ENCODE peak calls at places on chromosomes 12 and 14, in five cellular contexts. M is EL; G is stimulated activated CD4-positive, alpha-beta T cell treated with anti-CD3 and anti-CD28 coated beads, Interleukin-15, amount 100 ng/mL, for 1 hour; V is H1; Y is stimulated activated CD8-positive, alpha-beta memory T cell treated with anti-CD3 and anti-CD28 coated beads, Interleukin-4, amount 100 ng/mL, for 4 hours. R is an unnamed sample.

GRCh38 chr14:27995688-27996087 is 770.9 kb upstream of the FOXG1 start:
- DNase-seq in G (no peak), Y (no peak), V (no peak), M (no peak), R (no peak)

GRCh38 chr12:109446869-109447268 is 30.2 kb downstream of the KCTD10 start:
- DNase-seq in Y (no peak), M (no peak), V (no peak), G (no peak), R (no peak)

GRCh38 chr12:113060336-113060960 is 3.9 kb downstream of the DTX1 start:
- DNase-seq in M (no peak), G (no peak), Y (no peak), V (no peak), R (no peak)

GRCh38 chr12:78062781-78063180 is 232.1 kb downstream of the NAV3 start:
- DNase-seq in V (no peak), G (no peak), M (peak), Y (no peak), R (no peak)

GRCh38 chr14:58151701-58152568 is at the start of gene ARMH4:
- DNase-seq in G (peak), M (peak), V (peak), Y (peak), R (peak)

GRCh38 chr12:20132818-20133217 is 235.5 kb upstream of the PDE3A start:
- DNase-seq in M (no peak), V (no peak), G (no peak), Y (no peak), R (no peak)

GRCh38 chr14:64971890-64972785 is at the start of gene RAB15:
- DNase-seq in M (peak), G (no peak), V (no peak), Y (peak), R (no peak)

GRCh38 chr12:126663304-126664094 is 1598.3 kb downstream of the AACS start:
- DNase-seq in M (no peak), V (peak), Y (no peak), G (no peak), R (peak)

GRCh38 chr14:94473666-94474410 is 2.2 kb downstream of the SERPINA9 start:
- DNase-seq in G (no peak), Y (no peak), M (no peak), V (no peak), R (no peak)

GRCh38 chr12:55955800-55956508 is 9.9 kb downstream of the PMEL start:
- DNase-seq in V (no peak), Y (no peak), G (no peak), M (peak), R (no peak)

GRCh38 chr12:20451759-20452158 is 83.4 kb downstream of the PDE3A start:
- DNase-seq in M (peak), Y (no peak), G (no peak), V (no peak), R (no peak)

GRCh38 chr12:63889721-63890509 is 45.4 kb downstream of the SRGAP1 start:
- DNase-seq in Y (no peak), V (no peak), M (peak), G (no peak), R (no peak)

GRCh38 chr12:28893365-28893764 is 255.7 kb upstream of the FAR2 start:
- DNase-seq in V (no peak), G (no peak), M (no peak), Y (no peak), R (no peak)

GRCh38 chr12:64560395-64561301 is 49.6 kb upstream of the RASSF3 start:
- DNase-seq in M (peak), V (peak), Y (no peak), G (no peak), R (no peak)

GRCh38 chr12:130978785-130979184 is 25.1 kb downstream of the ADGRD1 start:
- DNase-seq in M (no peak), G (no peak), V (no peak), Y (no peak), R (no peak)

GRCh38 chr12:21526053-21526452 is at the start of gene SPX:
- DNase-seq in G (no peak), Y (no peak), V (no peak), M (peak), R (no peak)

GRCh38 chr12:111209779-111210178 is 159.1 kb downstream of the PHETA1 start:
- DNase-seq in G (no peak), V (no peak), Y (no peak), M (no peak), R (no peak)

GRCh38 chr12:32110942-32111341 is 4.3 kb downstream of the BICD1 start:
- DNase-seq in V (no peak), M (no peak), Y (no peak), G (no peak), R (no peak)

GRCh38 chr14:69716483-69717187 is 50.3 kb upstream of the SRSF5 start:
- DNase-seq in Y (peak), M (peak), V (no peak), G (no peak), R (no peak)

GRCh38 chr12:88914967-88915366 is 334.7 kb upstream of the KITLG start:
- DNase-seq in Y (no peak), V (no peak), G (no peak), M (no peak), R (no peak)

GRCh38 chr12:12451063-12451462 is 94.2 kb downstream of the BORCS5 start:
- DNase-seq in Y (no peak), G (no peak), M (no peak), V (no peak), R (no peak)

GRCh38 chr14:95683793-95684192 is 2.4 kb upstream of the TCL1B start:
- DNase-seq in G (no peak), V (peak), M (peak), Y (no peak), R (no peak)

GRCh38 chr12:57891639-57892228 is 45.2 kb upstream of the CTDSP2 start:
- DNase-seq in G (no peak), V (no peak), M (no peak), Y (no peak), R (no peak)

GRCh38 chr14:91388551-91388975 is 29.1 kb downstream of the CCDC88C start:
- DNase-seq in Y (no peak), G (no peak), M (no peak), V (no peak), R (no peak)